ENCODE peak calls at places on chromosomes 6 and 20, in seven cellular contexts. R, M, K, D, Q, A and I are unnamed samples. For H3K4me1, the result is how much of the 10 kb centered on the place peaks cover.

GRCh38 chr6:135052939-135053338 is 1.7 kb downstream of the HBS1L start:
- DNase-seq in R (no peak), M (no peak), K (no peak), D (no peak), Q (no peak), A (no peak), I (no peak)

GRCh38 chr6:36119209-36119608 is 11.1 kb upstream of the MAPK13 start:
- DNase-seq in R (no peak), M (no peak), K (no peak), D (no peak), Q (no peak), A (no peak), I (no peak)

GRCh38 chr6:40881501-40881900 is 157.5 kb downstream of the UNC5CL start:
- DNase-seq in R (no peak), M (no peak), K (no peak), D (no peak), Q (no peak), A (no peak), I (no peak)

GRCh38 chr20:30610044-30610693 is 647.3 kb upstream of the DEFB115 start:
- DNase-seq in R (no peak), M (peak), K (no peak), D (peak), Q (no peak), A (no peak), I (peak)

GRCh38 chr6:42352856-42353564 is 98.7 kb downstream of the TRERF1 start:
- DNase-seq in R (no peak), M (no peak), K (no peak), D (peak), Q (no peak), A (peak), I (no peak)

GRCh38 chr6:158631678-158632537 is 12.6 kb downstream of the DYNLT1 start:
- DNase-seq in R (no peak), M (peak), K (no peak), D (peak), Q (peak), A (peak), I (peak)

GRCh38 chr6:22231616-22232015 is 65.2 kb downstream of the PRL start:
- DNase-seq in R (no peak), M (no peak), K (no peak), D (no peak), Q (no peak), A (peak), I (no peak)

GRCh38 chr6:166307981-166308768 is at the start of gene PRR18:
- DNase-seq in R (peak), M (no peak), K (no peak), D (no peak), Q (no peak), A (no peak), I (peak)

GRCh38 chr6:80217799-80218198 is 111.3 kb downstream of the BCKDHB start:
- DNase-seq in R (no peak), M (no peak), K (no peak), D (no peak), Q (peak), A (no peak), I (no peak)

GRCh38 chr6:136521430-136521829 is 28.8 kb downstream of the MAP7 start:
- DNase-seq in R (no peak), M (no peak), K (no peak), D (no peak), Q (no peak), A (no peak), I (no peak)

GRCh38 chr6:36131517-36132220 is 1.4 kb downstream of the MAPK13 start:
- DNase-seq in R (peak), M (no peak), K (no peak), D (peak), Q (peak), A (peak), I (peak)

GRCh38 chr20:3681931-3682820 is at the start of gene ADAM33:
- DNase-seq in R (no peak), M (peak), K (peak), D (no peak), Q (peak), A (no peak), I (peak)

GRCh38 chr6:153947817-153948447 is 91.1 kb upstream of the OPRM1 start:
- DNase-seq in R (peak), M (no peak), K (peak), D (peak), Q (no peak), A (no peak), I (peak)

GRCh38 chr6:20286968-20287565 is 74.8 kb upstream of the MBOAT1 start:
- DNase-seq in R (no peak), M (no peak), K (no peak), D (no peak), Q (no peak), A (peak), I (no peak)

GRCh38 chr6:11307226-11307625 is 74.8 kb upstream of the NEDD9 start:
- DNase-seq in R (no peak), M (no peak), K (no peak), D (no peak), Q (no peak), A (no peak), I (no peak)

GRCh38 chr6:28807682-28808280 is 116.0 kb downstream of the TRIM27 start:
- DNase-seq in R (no peak), M (no peak), K (no peak), D (no peak), Q (no peak), A (peak), I (no peak)

GRCh38 chr6:28809947-28810654 is 113.7 kb downstream of the TRIM27 start:
- DNase-seq in R (no peak), M (no peak), K (no peak), D (no peak), Q (no peak), A (no peak), I (no peak)

DNA sequence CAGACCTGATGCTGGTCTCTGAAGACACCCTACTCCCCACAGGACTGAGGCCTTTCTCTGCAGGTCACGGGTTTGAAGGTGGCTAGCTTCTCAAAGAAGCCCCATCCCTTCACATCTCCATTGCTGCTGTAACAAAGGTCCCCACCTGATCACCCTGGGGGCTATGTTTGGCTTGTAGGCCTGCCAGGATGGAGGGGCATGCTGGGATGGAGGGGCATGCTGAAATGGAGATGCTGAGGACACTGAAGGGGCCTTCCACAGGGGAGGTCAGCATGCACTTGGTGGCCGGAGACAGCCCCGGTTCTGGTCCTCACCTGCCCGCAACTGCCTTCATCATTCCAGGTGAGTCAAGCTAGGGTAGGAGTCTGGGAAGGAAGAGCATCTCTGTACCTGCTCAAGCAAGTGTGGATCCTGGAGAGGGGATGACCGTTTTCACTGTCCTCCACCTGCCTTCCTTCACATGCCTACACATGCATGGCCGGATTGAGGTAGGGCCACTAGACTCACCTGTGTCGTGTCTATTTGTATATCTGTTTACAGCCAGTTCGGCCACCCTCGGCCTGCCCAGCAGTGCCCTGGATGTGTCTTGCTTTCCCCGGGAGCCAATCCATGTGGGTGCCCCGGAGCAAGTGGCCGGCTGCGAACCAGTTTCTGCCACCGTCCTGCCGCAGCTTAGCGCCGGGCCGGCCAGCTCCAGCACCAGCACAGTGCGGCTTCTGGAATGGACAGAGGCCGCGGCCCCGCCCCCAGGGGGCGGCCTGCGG is 6.0 kb downstream of the L3MBTL1 start:
- DNase-seq in R (no peak), M (no peak), K (no peak), D (no peak), Q (no peak), A (no peak), I (peak)
- TF ChIP-seq POLR2A in R (peak), M (peak), K (no peak), D (peak), Q (peak), A (no peak), I (peak)

DNA sequence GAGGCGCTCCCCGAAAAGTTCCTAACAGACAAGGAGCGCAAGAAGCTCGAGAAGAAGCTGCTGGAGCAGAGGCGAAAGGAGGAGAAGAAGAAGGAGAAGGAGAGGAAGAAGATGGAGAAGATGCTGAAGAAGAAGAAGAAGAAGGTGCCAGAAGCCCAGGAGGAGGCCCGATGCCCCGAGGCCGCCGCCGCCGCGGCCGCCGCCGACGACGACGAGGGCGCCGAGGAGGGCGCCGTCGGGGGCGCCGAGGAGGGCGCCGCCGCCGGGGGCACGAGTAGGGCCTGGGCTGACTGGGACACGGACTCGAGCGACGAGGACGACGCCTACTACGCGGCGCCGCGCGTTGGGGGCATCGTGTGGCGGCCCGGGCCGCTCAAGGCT is 37.5 kb downstream of the GNAS start:
- DNase-seq in R (no peak), M (no peak), K (no peak), D (no peak), Q (no peak), A (no peak), I (no peak)
- H3K4me1 ChIP-seq in R (under half), M (under half), K (under half), D (under half), Q (under half), A (under half), I (under half)

GRCh38 chr6:106363401-106364138 is 3.1 kb downstream of the CRYBG1 start:
- DNase-seq in R (no peak), M (no peak), K (no peak), D (no peak), Q (no peak), A (no peak), I (no peak)
- H3K27ac ChIP-seq in R (no peak), M (no peak), K (no peak), D (no peak), Q (no peak), A (no peak), I (no peak)

DNA sequence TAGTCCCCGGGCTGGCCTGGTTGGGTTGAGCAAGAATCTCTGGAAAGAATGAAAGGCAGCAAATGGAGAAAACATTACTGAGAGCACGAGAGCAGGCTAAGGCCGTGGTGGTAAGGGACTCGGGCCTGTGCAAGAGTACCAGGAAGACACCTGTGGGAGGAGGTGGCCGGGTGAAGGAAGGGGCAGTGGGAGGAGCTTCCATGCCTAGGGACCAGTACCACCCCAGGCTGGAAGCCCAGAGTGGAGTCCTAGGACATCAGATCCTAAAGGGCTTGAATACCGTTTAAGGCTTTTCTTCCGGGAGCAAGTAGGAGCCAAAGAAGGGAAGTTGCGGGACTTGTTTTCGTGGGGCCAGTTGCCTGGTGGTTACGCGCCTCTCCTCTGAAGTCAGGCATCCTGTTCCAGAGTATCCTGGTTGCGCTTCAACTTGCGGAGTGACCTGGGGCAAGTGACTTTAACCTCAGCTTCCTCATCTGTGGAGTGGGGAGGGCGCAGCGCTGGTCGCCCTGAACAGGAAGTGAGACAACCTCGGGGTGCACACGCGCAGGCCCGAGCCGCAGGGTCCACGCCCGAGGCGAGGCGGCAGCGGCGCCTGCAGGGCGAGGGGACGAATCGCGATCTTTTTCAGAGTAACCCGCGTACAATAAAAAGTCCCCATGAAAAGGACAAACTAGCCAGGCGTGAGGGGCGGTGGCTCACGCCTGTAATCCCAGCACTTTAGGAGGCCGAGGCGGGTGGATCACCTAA is 1.1 kb upstream of the TPD52L2 start:
- DNase-seq in R (peak), M (peak), K (peak), D (peak), Q (peak), A (peak), I (peak)
- TF ChIP-seq POLR2A in R (no peak), M (peak), K (no peak), D (peak), Q (no peak), A (no peak), I (peak)

GRCh38 chr20:64038579-64039292 is 2.8 kb downstream of the C20orf204 start:
- DNase-seq in R (peak), M (peak), K (no peak), D (peak), Q (peak), A (peak), I (peak)
- H3K4me1 ChIP-seq in R (under half), M (under half), K (half or more), D (under half), Q (under half), A (under half), I (under half)

DNA sequence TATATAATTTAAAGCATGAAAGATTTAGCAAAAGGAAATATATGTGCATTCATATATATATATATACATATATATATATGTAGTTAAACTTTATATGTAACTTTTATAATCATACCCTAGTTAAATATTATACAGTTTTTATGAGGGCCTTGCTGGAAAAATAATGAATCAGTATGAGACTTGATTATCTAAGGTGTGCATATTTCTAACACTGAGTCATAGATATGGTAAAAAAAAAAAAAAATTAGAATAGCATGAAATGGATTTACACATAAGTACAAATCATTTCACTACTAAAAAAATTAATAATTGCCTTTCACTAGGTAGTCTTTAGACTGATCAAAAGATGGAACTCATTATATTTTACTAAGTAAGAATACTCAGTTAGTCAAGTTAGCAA is 51.3 kb upstream of the DST start:
- DNase-seq in R (no peak), M (no peak), K (no peak), D (no peak), Q (no peak), A (no peak), I (no peak)
- H3K27ac ChIP-seq in R (peak), M (peak), K (peak), D (peak), Q (peak), A (no peak), I (no peak)

DNA sequence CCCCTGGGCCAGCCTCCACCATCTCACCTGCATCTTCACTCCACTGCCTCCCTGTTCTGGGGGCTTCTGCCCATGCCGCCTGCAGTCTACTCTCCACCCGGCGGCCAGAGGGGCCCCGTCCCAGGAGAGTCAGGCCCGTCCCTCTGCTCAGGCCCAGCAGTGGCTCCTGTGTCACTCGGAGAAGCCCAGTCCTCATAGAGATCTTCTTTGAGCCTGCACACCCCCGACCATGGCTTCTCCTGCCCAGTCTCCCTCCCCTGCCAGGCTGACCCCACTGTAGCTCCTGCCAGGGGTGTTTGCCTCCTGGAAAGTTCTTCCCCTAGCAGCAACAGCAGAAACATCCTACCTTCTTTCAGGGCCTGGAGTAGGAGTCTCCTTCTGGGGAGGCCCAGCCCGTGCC is 22.2 kb upstream of the NOL4L start:
- DNase-seq in R (no peak), M (no peak), K (no peak), D (no peak), Q (no peak), A (no peak), I (no peak)
- TF ChIP-seq POLR2A in R (no peak), M (no peak), K (no peak), D (no peak), Q (no peak), A (no peak), I (no peak)

GRCh38 chr20:61096463-61096862 is 155.6 kb upstream of the CDH4 start:
- DNase-seq in R (no peak), M (no peak), K (no peak), D (no peak), Q (no peak), A (no peak), I (no peak)
- H3K4me1 ChIP-seq in R (under half), M (under half), K (under half), D (under half), Q (under half), A (under half), I (under half)

GRCh38 chr6:75278474-75279077 is 6.0 kb downstream of the TMEM30A start:
- DNase-seq in R (no peak), M (no peak), K (no peak), D (no peak), Q (no peak), A (no peak), I (no peak)

GRCh38 chr6:75272145-75272840 is 12.3 kb downstream of the TMEM30A start:
- DNase-seq in R (no peak), M (no peak), K (no peak), D (no peak), Q (no peak), A (peak), I (peak)

GRCh38 chr6:75279418-75279817 is 5.2 kb downstream of the TMEM30A start:
- DNase-seq in R (no peak), M (no peak), K (no peak), D (no peak), Q (no peak), A (no peak), I (no peak)

GRCh38 chr6:75273009-75273408 is 11.6 kb downstream of the TMEM30A start:
- DNase-seq in R (no peak), M (no peak), K (no peak), D (no peak), Q (no peak), A (no peak), I (no peak)

GRCh38 chr6:75275067-75275466 is 9.5 kb downstream of the TMEM30A start:
- DNase-seq in R (no peak), M (no peak), K (no peak), D (no peak), Q (no peak), A (peak), I (no peak)
- H3K27ac ChIP-seq in R (no peak), M (no peak), K (no peak), D (no peak), Q (no peak), A (peak), I (no peak)